ENCODE peak calls at places on chromosomes 6 and 20, in seven cellular contexts. One of them, this sample, is unnamed.

GRCh38 chr6:44494011-44494501 is 106.5 kb downstream of the CDC5L start:
- DNase-seq in H1: no peak
- DNase-seq in foreskin fibroblast: peak
- DNase-seq in uterus: no peak
- DNase-seq in pancreas: no peak
- DNase-seq in GM23338: no peak
- DNase-seq in heart left ventricle: no peak
- DNase-seq in this sample: peak

GRCh38 chr6:37987008-37987407 is 167.5 kb downstream of the ZFAND3 start:
- DNase-seq in uterus: no peak
- DNase-seq in pancreas: no peak
- DNase-seq in heart left ventricle: no peak
- DNase-seq in GM23338: no peak
- DNase-seq in H1: no peak
- DNase-seq in foreskin fibroblast: peak
- DNase-seq in this sample: peak

GRCh38 chr6:8881663-8882062 is 446.3 kb upstream of the SLC35B3 start:
- DNase-seq in heart left ventricle: no peak
- DNase-seq in GM23338: no peak
- DNase-seq in foreskin fibroblast: no peak
- DNase-seq in uterus: no peak
- DNase-seq in H1: no peak
- DNase-seq in pancreas: no peak
- DNase-seq in this sample: no peak

GRCh38 chr6:134004714-134005113 is 47.7 kb downstream of the SLC2A12 start:
- DNase-seq in foreskin fibroblast: no peak
- DNase-seq in heart left ventricle: no peak
- DNase-seq in uterus: no peak
- DNase-seq in pancreas: no peak
- DNase-seq in GM23338: no peak
- DNase-seq in H1: no peak
- DNase-seq in this sample: no peak

GRCh38 chr6:408599-409102 is 17.1 kb downstream of the IRF4 start:
- DNase-seq in heart left ventricle: peak
- DNase-seq in foreskin fibroblast: peak
- DNase-seq in uterus: no peak
- DNase-seq in pancreas: peak
- DNase-seq in GM23338: peak
- DNase-seq in H1: no peak
- DNase-seq in this sample: peak

GRCh38 chr6:161882196-161882595 is 608.3 kb upstream of the AGPAT4 start:
- DNase-seq in H1: no peak
- DNase-seq in foreskin fibroblast: no peak
- DNase-seq in GM23338: peak
- DNase-seq in uterus: no peak
- DNase-seq in heart left ventricle: no peak
- DNase-seq in pancreas: no peak
- DNase-seq in this sample: no peak

GRCh38 chr6:99016355-99016754 is 68.6 kb upstream of the FBXL4 start:
- DNase-seq in foreskin fibroblast: no peak
- DNase-seq in uterus: no peak
- DNase-seq in pancreas: no peak
- DNase-seq in H1: no peak
- DNase-seq in GM23338: no peak
- DNase-seq in heart left ventricle: no peak
- DNase-seq in this sample: peak

GRCh38 chr6:129102741-129103140 is 219.8 kb downstream of the LAMA2 start:
- DNase-seq in pancreas: no peak
- DNase-seq in foreskin fibroblast: peak
- DNase-seq in heart left ventricle: peak
- DNase-seq in GM23338: no peak
- DNase-seq in H1: no peak
- DNase-seq in uterus: peak
- DNase-seq in this sample: peak

GRCh38 chr20:47233333-47234188 is 122.9 kb downstream of the ZMYND8 start:
- DNase-seq in pancreas: no peak
- DNase-seq in GM23338: no peak
- DNase-seq in foreskin fibroblast: peak
- DNase-seq in uterus: no peak
- DNase-seq in H1: no peak
- DNase-seq in heart left ventricle: no peak
- DNase-seq in this sample: peak

GRCh38 chr20:64245746-64246595 is 9.6 kb upstream of the PCMTD2 start:
- DNase-seq in heart left ventricle: no peak
- DNase-seq in uterus: no peak
- DNase-seq in GM23338: no peak
- DNase-seq in pancreas: no peak
- DNase-seq in foreskin fibroblast: no peak
- DNase-seq in H1: no peak
- DNase-seq in this sample: no peak

GRCh38 chr6:127859956-127860355 is 40.9 kb downstream of the THEMIS start:
- DNase-seq in GM23338: no peak
- DNase-seq in uterus: no peak
- DNase-seq in pancreas: no peak
- DNase-seq in foreskin fibroblast: no peak
- DNase-seq in heart left ventricle: no peak
- DNase-seq in H1: no peak
- DNase-seq in this sample: no peak

GRCh38 chr20:50401587-50402343 is 108.4 kb upstream of the PTPN1 start:
- DNase-seq in uterus: no peak
- DNase-seq in heart left ventricle: no peak
- DNase-seq in pancreas: no peak
- DNase-seq in GM23338: no peak
- DNase-seq in H1: no peak
- DNase-seq in foreskin fibroblast: no peak
- DNase-seq in this sample: no peak

GRCh38 chr20:63641146-63641791 is 12.0 kb downstream of the STMN3 start:
- DNase-seq in uterus: peak
- DNase-seq in GM23338: peak
- DNase-seq in foreskin fibroblast: no peak
- DNase-seq in heart left ventricle: no peak
- DNase-seq in pancreas: no peak
- DNase-seq in H1: no peak
- DNase-seq in this sample: no peak

GRCh38 chr6:14964901-14965300 is 281.0 kb upstream of the JARID2 start:
- DNase-seq in foreskin fibroblast: peak
- DNase-seq in GM23338: no peak
- DNase-seq in H1: no peak
- DNase-seq in heart left ventricle: no peak
- DNase-seq in pancreas: no peak
- DNase-seq in uterus: no peak
- DNase-seq in this sample: no peak

GRCh38 chr20:5402903-5403531 is 86.3 kb upstream of the PROKR2 start:
- DNase-seq in H1: no peak
- DNase-seq in heart left ventricle: no peak
- DNase-seq in pancreas: peak
- DNase-seq in uterus: no peak
- DNase-seq in foreskin fibroblast: peak
- DNase-seq in GM23338: peak
- DNase-seq in this sample: peak

GRCh38 chr6:27830212-27830664 is 82.0 kb downstream of the OR2B2 start:
- DNase-seq in heart left ventricle: no peak
- DNase-seq in GM23338: peak
- DNase-seq in pancreas: no peak
- DNase-seq in foreskin fibroblast: no peak
- DNase-seq in H1: no peak
- DNase-seq in uterus: no peak
- DNase-seq in this sample: no peak

GRCh38 chr6:99822741-99823512 is 171.1 kb downstream of the MCHR2 start:
- DNase-seq in uterus: no peak
- DNase-seq in H1: no peak
- DNase-seq in pancreas: peak
- DNase-seq in heart left ventricle: no peak
- DNase-seq in foreskin fibroblast: peak
- DNase-seq in GM23338: peak
- DNase-seq in this sample: peak

GRCh38 chr6:39452306-39452705 is 129.8 kb upstream of the KCNK16 start:
- DNase-seq in foreskin fibroblast: peak
- DNase-seq in uterus: no peak
- DNase-seq in H1: no peak
- DNase-seq in heart left ventricle: no peak
- DNase-seq in pancreas: no peak
- DNase-seq in GM23338: no peak
- DNase-seq in this sample: peak

GRCh38 chr6:110875548-110876169 is 1.1 kb downstream of the AMD1 start:
- DNase-seq in foreskin fibroblast: peak
- DNase-seq in heart left ventricle: peak
- DNase-seq in uterus: peak
- DNase-seq in pancreas: peak
- DNase-seq in H1: no peak
- DNase-seq in GM23338: peak
- DNase-seq in this sample: peak

GRCh38 chr20:31606928-31607639 is 2.0 kb downstream of the ID1 start:
- DNase-seq in foreskin fibroblast: peak
- DNase-seq in pancreas: no peak
- DNase-seq in H1: no peak
- DNase-seq in uterus: no peak
- DNase-seq in GM23338: peak
- DNase-seq in heart left ventricle: no peak
- DNase-seq in this sample: peak
- H3K4me3 ChIP-seq in foreskin fibroblast: peak
- H3K4me3 ChIP-seq in pancreas: no peak
- H3K4me3 ChIP-seq in H1: peak
- H3K4me3 ChIP-seq in uterus: peak
- H3K4me3 ChIP-seq in GM23338: peak
- H3K4me3 ChIP-seq in heart left ventricle: peak
- H3K4me3 ChIP-seq in this sample: peak

GRCh38 chr6:139376604-139377218 is 2.3 kb upstream of the CITED2 start:
- DNase-seq in H1: no peak
- DNase-seq in pancreas: peak
- DNase-seq in GM23338: peak
- DNase-seq in uterus: peak
- DNase-seq in foreskin fibroblast: peak
- DNase-seq in heart left ventricle: peak
- DNase-seq in this sample: peak
- TF ChIP-seq CTCF in H1: no peak
- TF ChIP-seq CTCF in pancreas: no peak
- TF ChIP-seq CTCF in GM23338: no peak
- TF ChIP-seq CTCF in uterus: no peak
- TF ChIP-seq CTCF in foreskin fibroblast: no peak
- TF ChIP-seq CTCF in heart left ventricle: no peak
- TF ChIP-seq CTCF in this sample: peak

DNA sequence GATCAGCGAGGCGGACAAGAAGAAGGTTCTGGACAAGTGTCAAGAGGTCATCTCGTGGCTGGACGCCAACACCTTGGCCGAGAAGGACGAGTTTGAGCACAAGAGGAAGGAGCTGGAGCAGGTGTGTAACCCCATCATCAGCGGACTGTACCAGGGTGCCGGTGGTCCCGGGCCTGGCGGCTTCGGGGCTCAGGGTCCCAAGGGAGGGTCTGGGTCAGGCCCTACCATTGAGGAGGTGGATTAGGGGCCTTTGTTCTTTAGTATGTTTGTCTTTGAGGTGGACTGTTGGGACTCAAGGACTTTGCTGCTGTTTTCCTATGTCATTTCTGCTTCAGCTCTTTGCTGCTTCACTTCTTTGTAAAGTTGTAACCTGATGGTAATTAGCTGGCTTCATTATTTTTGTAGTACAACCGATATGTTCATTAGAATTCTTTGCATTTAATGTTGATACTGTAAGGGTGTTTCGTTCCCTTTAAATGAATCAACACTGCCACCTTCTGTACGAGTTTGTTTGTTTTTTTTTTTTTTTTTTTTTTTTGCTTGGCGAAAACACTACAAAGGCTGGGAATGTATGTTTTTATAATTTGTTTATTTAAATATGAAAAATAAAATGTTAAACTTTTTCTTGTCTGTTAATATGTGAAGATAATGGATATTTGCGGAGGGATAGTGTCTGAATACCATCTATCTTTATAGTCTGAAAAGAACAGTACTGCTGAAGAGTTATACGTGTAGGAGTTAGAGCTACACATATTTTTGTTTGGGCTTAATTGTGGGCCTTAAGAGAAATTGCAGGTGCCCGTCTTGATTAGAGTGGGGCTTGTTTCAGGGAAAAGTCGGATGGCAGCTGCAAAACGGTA is 2.3 kb downstream of the HSPA1B start:
- DNase-seq in pancreas: peak
- DNase-seq in uterus: no peak
- DNase-seq in GM23338: peak
- DNase-seq in heart left ventricle: no peak
- DNase-seq in foreskin fibroblast: peak
- DNase-seq in H1: no peak
- DNase-seq in this sample: peak
- H3K4me3 ChIP-seq in pancreas: peak
- H3K4me3 ChIP-seq in uterus: peak
- H3K4me3 ChIP-seq in GM23338: peak
- H3K4me3 ChIP-seq in heart left ventricle: peak
- H3K4me3 ChIP-seq in foreskin fibroblast: peak
- H3K4me3 ChIP-seq in H1: peak
- H3K4me3 ChIP-seq in this sample: peak

DNA sequence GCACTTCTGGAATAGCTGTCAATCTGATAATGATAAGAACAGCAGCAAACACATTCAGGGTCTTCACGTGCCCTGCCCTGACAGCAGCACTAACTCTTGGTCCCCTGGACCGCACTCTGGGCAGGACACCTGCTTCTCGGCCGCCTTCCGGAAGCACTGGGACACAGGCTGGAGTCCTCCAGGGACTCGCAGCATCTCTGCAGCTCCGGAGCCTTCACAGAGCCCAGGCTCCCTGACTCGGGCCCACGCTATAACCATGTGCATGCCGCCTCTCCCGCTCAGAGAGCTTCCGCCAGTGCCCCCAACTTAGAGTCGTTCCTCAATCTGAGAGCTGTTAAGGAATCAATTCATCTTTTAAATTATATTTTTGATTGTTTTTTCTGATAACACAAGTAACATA is 377.3 kb downstream of the TAF4 start:
- DNase-seq in H1: no peak
- DNase-seq in pancreas: no peak
- DNase-seq in foreskin fibroblast: no peak
- DNase-seq in GM23338: no peak
- DNase-seq in heart left ventricle: no peak
- DNase-seq in uterus: no peak
- DNase-seq in this sample: no peak
- TF ChIP-seq CTCF in H1: no peak
- TF ChIP-seq CTCF in pancreas: no peak
- TF ChIP-seq CTCF in foreskin fibroblast: no peak
- TF ChIP-seq CTCF in GM23338: no peak
- TF ChIP-seq CTCF in heart left ventricle: no peak
- TF ChIP-seq CTCF in uterus: no peak
- TF ChIP-seq CTCF in this sample: no peak